ENCODE peak calls at places on chromosomes 11 and 22, in nine cellular contexts. V, B, W, N, X, K, Y, C and U are unnamed samples.
A peak's percentile ranks its signal among the peaks of the same experiment; 100 is the strongest.

GRCh38 chr22:45707605-45708004 is 36.0 kb downstream of the ATXN10 start:
- DNase-seq in C (no peak), V (no peak), W (no peak), B (no peak), N (no peak), K (no peak), Y (no peak), X (no peak), U (no peak)

GRCh38 chr22:22547692-22548348 is 11.2 kb downstream of the PRAME start:
- DNase-seq in B (no peak), N (no peak), W (no peak), V (no peak), Y (no peak), C (no peak), X (no peak), K (no peak), U (no peak)

GRCh38 chr11:82636620-82637019 is 97.0 kb downstream of the FAM181B start:
- DNase-seq in X (no peak), Y (no peak), K (no peak), W (no peak), V (no peak), B (no peak), N (no peak), C (no peak), U (no peak)

GRCh38 chr22:27632451-27633295 is 168.9 kb downstream of the MN1 start:
- DNase-seq in N (no peak), X (peak; percentile 78), C (no peak), W (no peak), K (no peak), B (no peak), V (peak; percentile 52), Y (no peak), U (no peak)

GRCh38 chr22:22703715-22704114 is 59.3 kb downstream of the GGTLC2 start:
- DNase-seq in V (no peak), C (peak; percentile 54), Y (no peak), X (peak; percentile 74), N (no peak), B (no peak), W (no peak), K (no peak), U (no peak)

GRCh38 chr11:23764285-23764684 is 732.6 kb upstream of the LUZP2 start:
- DNase-seq in N (no peak), X (no peak), K (no peak), B (no peak), V (no peak), W (no peak), C (no peak), Y (no peak), U (no peak)

GRCh38 chr22:37639070-37639760 is at the start of gene SH3BP1:
- DNase-seq in N (peak; percentile 89), K (no peak), Y (no peak), W (peak; percentile 81), B (no peak), X (peak; percentile 81), V (peak; percentile 69), C (peak; percentile 87), U (no peak)

GRCh38 chr11:20474951-20475517 is 87.5 kb downstream of the PRMT3 start:
- DNase-seq in Y (no peak), C (no peak), V (no peak), X (no peak), B (no peak), N (no peak), W (no peak), K (no peak), U (no peak)

GRCh38 chr22:17773606-17774205 is 563 bp downstream of the BID start:
- DNase-seq in X (peak; percentile 70), Y (peak; percentile 28), C (peak; percentile 77), B (peak; percentile 68), N (peak; percentile 90), V (peak; percentile 72), K (no peak), W (peak; percentile 67), U (no peak)

GRCh38 chr22:21865041-21865440 is 2.4 kb downstream of the MAPK1 start:
- DNase-seq in Y (peak; percentile 91), K (peak; percentile 65), B (peak; percentile 75), X (peak; percentile 56), V (peak; percentile 82), C (no peak), W (no peak), N (no peak), U (peak; percentile 39)

GRCh38 chr11:46559815-46560214 is 34.0 kb downstream of the AMBRA1 start:
- DNase-seq in B (no peak), C (no peak), K (no peak), X (no peak), V (no peak), W (no peak), N (no peak), Y (no peak), U (no peak)

GRCh38 chr11:6402061-6402470 is 11.8 kb downstream of the SMPD1 start:
- DNase-seq in X (no peak), Y (no peak), V (peak; percentile 23), K (no peak), W (no peak), B (no peak), C (peak; percentile 51), N (no peak), U (no peak)

GRCh38 chr11:68872216-68873003 is 30.7 kb upstream of the CPT1A start:
- DNase-seq in N (no peak), B (no peak), V (no peak), W (no peak), K (no peak), Y (peak; percentile 78), C (no peak), X (no peak), U (peak; percentile 26)

GRCh38 chr11:88553204-88553603 is 215.7 kb upstream of the CTSC start:
- DNase-seq in V (no peak), N (no peak), W (no peak), X (no peak), B (no peak), K (no peak), Y (peak; percentile 49), C (no peak), U (no peak)

DNA sequence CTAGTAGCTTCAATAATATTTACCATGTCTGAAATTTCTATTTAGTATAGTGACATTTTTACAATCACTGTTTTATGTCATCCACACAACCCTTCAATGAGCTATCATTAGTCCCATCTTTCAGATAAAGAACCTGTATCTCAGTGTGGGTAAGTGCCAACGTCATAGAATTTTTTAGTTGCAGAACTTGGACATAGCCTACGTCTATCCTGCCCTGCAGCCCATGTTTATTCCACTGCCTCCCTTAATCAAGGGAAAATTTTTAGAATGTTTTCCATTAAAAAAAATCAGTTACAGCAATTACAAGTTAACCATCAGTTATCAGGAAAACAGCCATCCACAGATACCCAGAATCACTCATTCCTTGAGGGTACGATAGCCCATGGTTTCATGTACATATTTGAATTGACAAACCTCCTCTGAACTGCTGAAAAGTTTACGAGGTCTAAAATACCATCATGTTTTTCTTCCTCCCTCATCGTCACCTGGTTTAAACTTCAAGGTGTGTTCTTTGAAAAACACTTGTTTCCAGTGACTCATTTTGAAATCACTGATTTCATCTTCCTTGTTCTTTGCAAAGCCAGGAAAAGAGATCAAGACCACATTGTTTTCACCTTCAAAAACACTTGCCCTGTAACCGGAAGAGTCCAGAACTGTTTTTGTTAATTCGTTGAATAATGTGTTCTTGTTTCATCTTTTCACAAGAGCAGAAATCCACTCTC is 100.9 kb downstream of the FAM76B start:
- DNase-seq in B (no peak), C (no peak), X (no peak), N (no peak), K (no peak), V (no peak), W (no peak), Y (no peak), U (no peak)
- TF ChIP-seq CTCF in B (no peak), C (no peak), X (no peak), N (no peak), K (no peak), V (no peak), W (no peak), Y (no peak), U (no peak)

GRCh38 chr11:60851327-60852059 is 4.3 kb downstream of the PTGDR2 start:
- DNase-seq in B (no peak), V (no peak), N (no peak), C (no peak), K (no peak), Y (no peak), W (no peak), X (no peak), U (no peak)
- H3K4me3 ChIP-seq in B (no peak overlapping the region), V (no peak overlapping the region), N (no peak overlapping the region), C (peak overlapping the region; percentile 59), K (no peak overlapping the region), Y (no peak overlapping the region), W (no peak overlapping the region), X (no peak overlapping the region), U (no peak overlapping the region)

GRCh38 chr11:128728767-128729587 is 35.1 kb downstream of the FLI1 start:
- DNase-seq in N (no peak), B (no peak), Y (no peak), W (no peak), K (no peak), V (no peak), X (no peak), C (no peak), U (no peak)

GRCh38 chr11:128726464-128727139 is 32.7 kb downstream of the FLI1 start:
- DNase-seq in V (no peak), Y (no peak), N (no peak), X (no peak), C (peak; percentile 78), K (no peak), W (no peak), B (no peak), U (no peak)

GRCh38 chr11:128725630-128726461 is 32.0 kb downstream of the FLI1 start:
- DNase-seq in Y (peak; percentile 59), N (no peak), W (no peak), V (no peak), C (peak; percentile 69), X (no peak), B (no peak), K (peak; percentile 23), U (no peak)

GRCh38 chr11:128727320-128727719 is 33.4 kb downstream of the FLI1 start:
- DNase-seq in Y (no peak), B (no peak), K (no peak), W (no peak), X (no peak), C (no peak), N (no peak), V (no peak), U (no peak)

DNA sequence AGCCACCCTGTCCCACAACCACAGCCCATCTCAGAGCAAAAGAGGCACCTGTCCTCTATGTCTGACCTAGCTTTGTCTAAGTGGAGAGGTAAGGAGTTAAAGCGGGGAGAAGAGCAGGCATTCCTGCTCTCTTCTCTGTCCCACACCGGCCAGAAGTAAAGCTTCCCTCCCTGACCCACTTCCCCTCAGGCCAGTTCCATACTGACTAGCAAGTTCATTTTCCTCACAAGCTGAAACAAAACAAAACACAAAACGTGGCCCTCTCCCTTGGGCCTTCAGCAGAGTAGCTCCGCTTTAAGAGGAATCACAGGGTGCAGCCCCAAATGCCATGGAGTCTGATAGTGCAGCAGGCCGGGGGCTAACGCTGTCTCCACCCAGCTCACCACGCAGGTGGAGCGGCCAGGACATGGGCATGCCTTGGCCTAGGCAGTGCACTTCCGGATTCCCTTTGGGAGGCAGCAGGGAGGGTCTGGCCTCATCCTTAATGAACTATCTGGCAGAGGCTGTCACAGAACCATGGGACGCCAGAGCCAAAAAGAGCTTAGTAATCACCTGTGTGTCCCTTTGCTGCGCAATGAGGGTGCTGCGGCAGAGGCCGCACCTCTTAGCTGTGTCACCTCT is 34.0 kb downstream of the FLI1 start:
- DNase-seq in W (no peak), N (no peak), Y (no peak), X (no peak), B (no peak), K (no peak), C (no peak), V (no peak), U (no peak)
- H3K27me3 ChIP-seq in W (no peaks in the 10 kb centered on the region), N (peaks cover 11% of the 10 kb centered on the region), Y (no peaks in the 10 kb centered on the region), X (no peaks in the 10 kb centered on the region), B (no peaks in the 10 kb centered on the region), K (no peaks in the 10 kb centered on the region), C (no peaks in the 10 kb centered on the region), V (no peaks in the 10 kb centered on the region), U (no peaks in the 10 kb centered on the region)

GRCh38 chr22:30290679-30291333 is 1.5 kb upstream of the CASTOR1 start:
- DNase-seq in N (peak; percentile 73), W (no peak), V (no peak), Y (peak; percentile 48), C (peak; percentile 79), B (peak; percentile 97), X (peak; percentile 79), K (no peak), U (no peak)
- TF ChIP-seq CTCF in N (no peak), W (no peak), V (no peak), Y (no peak), C (no peak), B (no peak), X (no peak), K (no peak), U (no peak)